ENCODE peak calls at places on chromosome 1, in six cellular contexts. H is upper lobe of left lung, K is H1, R is heart left ventricle, U is right lobe of liver, V is spleen. Z is an unnamed sample.

GRCh38 chr1:108017698-108018097 is 52.7 kb upstream of the VAV3 start:
- DNase-seq in H (no peak), U (no peak), V (no peak), K (no peak), R (no peak), Z (no peak)

GRCh38 chr1:41315482-41315823 is 45.8 kb upstream of the FOXO6 start:
- DNase-seq in U (no peak), H (no peak), R (no peak), V (no peak), K (peak; percentile 13), Z (no peak)

GRCh38 chr1:182264187-182264586 is 127.4 kb downstream of the GLUL start:
- DNase-seq in H (no peak), K (no peak), V (no peak), R (no peak), U (no peak), Z (no peak)

GRCh38 chr1:15714438-15715136 is 21.5 kb upstream of the SLC25A34 start:
- DNase-seq in R (peak; percentile 74), U (no peak), V (no peak), H (no peak), K (no peak), Z (no peak)

GRCh38 chr1:22341791-22342605 is 109.7 kb upstream of the ZBTB40 start:
- DNase-seq in H (peak; percentile 68), K (no peak), R (no peak), V (peak; percentile 65), U (no peak), Z (no peak)

GRCh38 chr1:22662986-22663408 is 10.0 kb downstream of the C1QB start:
- DNase-seq in U (no peak), V (no peak), R (no peak), H (peak; percentile 62), K (no peak), Z (no peak)

GRCh38 chr1:14304381-14304865 is 294.1 kb upstream of the KAZN start:
- DNase-seq in R (no peak), H (no peak), K (no peak), V (no peak), U (no peak), Z (no peak)

GRCh38 chr1:15849775-15850449 is 2.4 kb downstream of the SPEN start:
- DNase-seq in H (no peak), V (peak; percentile 78), R (peak; percentile 49), K (peak; percentile 64), U (no peak), Z (peak; percentile 75)

GRCh38 chr1:44390277-44390676 is 14.8 kb upstream of the RNF220 start:
- DNase-seq in H (no peak), V (no peak), U (no peak), K (no peak), R (no peak), Z (no peak)

GRCh38 chr1:209850342-209850979 is 22.7 kb downstream of the UTP25 start:
- DNase-seq in R (peak; percentile 43), U (no peak), V (no peak), H (no peak), K (peak; percentile 79), Z (peak; percentile 64)

GRCh38 chr1:209855623-209856022 is 27.9 kb downstream of the UTP25 start:
- DNase-seq in H (no peak), R (no peak), U (no peak), K (no peak), V (no peak), Z (no peak)

GRCh38 chr1:209853677-209854076 is 25.9 kb downstream of the UTP25 start:
- DNase-seq in K (no peak), H (no peak), R (no peak), U (no peak), V (no peak), Z (no peak)

GRCh38 chr1:209858561-209859103 is 30.9 kb downstream of the UTP25 start:
- DNase-seq in U (no peak), H (peak; percentile 79), R (no peak), V (no peak), K (no peak), Z (no peak)

GRCh38 chr1:209854196-209854595 is 26.4 kb downstream of the UTP25 start:
- DNase-seq in V (no peak), K (no peak), H (no peak), U (no peak), R (no peak), Z (no peak)
- TF ChIP-seq POLR2A in V (no peak), K (no peak), H (no peak), U (no peak), R (no peak), Z (no peak)

GRCh38 chr1:203797216-203797615 is 1.8 kb downstream of the ZBED6 start:
- DNase-seq in K (no peak), H (no peak), V (no peak), U (no peak), R (no peak), Z (no peak)
- TF ChIP-seq POLR2A in K (peak; percentile 25), H (no peak), V (no peak), U (no peak), R (no peak), Z (no peak)

GRCh38 chr1:63522891-63523728 is at the start of the genes EFCAB7 and ITGB3BP:
- DNase-seq in H (peak; percentile 95), V (peak; percentile 94), R (peak; percentile 83), U (peak; percentile 87), K (peak; percentile 89), Z (peak; percentile 95)
- TF ChIP-seq POLR2A in H (no peak), V (no peak), R (no peak), U (no peak), K (peak; percentile 69), Z (peak; percentile 88)

GRCh38 chr1:228339059-228339704 is 67.5 kb downstream of the TRIM11 start:
- DNase-seq in K (no peak), H (no peak), R (no peak), U (no peak), V (no peak), Z (no peak)
- TF ChIP-seq POLR2A in K (no peak), H (no peak), R (no peak), U (no peak), V (no peak), Z (no peak)

GRCh38 chr1:89842547-89843278 is 21.9 kb downstream of the LRRC8D start:
- DNase-seq in U (no peak), R (peak; percentile 16), H (no peak), K (no peak), V (no peak), Z (peak; percentile 75)

GRCh38 chr1:89844236-89844807 is 23.5 kb downstream of the LRRC8D start:
- DNase-seq in K (no peak), H (no peak), U (no peak), R (no peak), V (no peak), Z (no peak)

GRCh38 chr1:89844860-89845259 is 24.0 kb downstream of the LRRC8D start:
- DNase-seq in V (no peak), K (no peak), H (no peak), R (no peak), U (no peak), Z (no peak)

GRCh38 chr1:89841507-89841906 is 20.7 kb downstream of the LRRC8D start:
- DNase-seq in H (no peak), K (no peak), V (no peak), U (no peak), R (no peak), Z (no peak)

GRCh38 chr1:89843279-89844121 is 22.7 kb downstream of the LRRC8D start:
- DNase-seq in H (peak; percentile 94), U (peak; percentile 85), R (peak; percentile 68), K (peak; percentile 79), V (peak; percentile 96), Z (peak; percentile 85)
- TF ChIP-seq POLR2A in H (no peak), U (peak; percentile 45), R (no peak), K (peak; percentile 58), V (no peak), Z (peak; percentile 70)

GRCh38 chr1:86430376-86430775 is 6.4 kb downstream of the CLCA2 start:
- DNase-seq in H (no peak), R (no peak), U (no peak), K (no peak), V (no peak), Z (no peak)
- TF ChIP-seq POLR2A in H (no peak), R (no peak), U (no peak), K (no peak), V (no peak), Z (no peak)

GRCh38 chr1:30975217-30975616 is 66.7 kb upstream of the SDC3 start:
- DNase-seq in K (no peak), V (no peak), H (no peak), U (no peak), R (no peak), Z (no peak)
- TF ChIP-seq POLR2A in K (no peak), V (no peak), H (no peak), U (no peak), R (no peak), Z (no peak)

DNA sequence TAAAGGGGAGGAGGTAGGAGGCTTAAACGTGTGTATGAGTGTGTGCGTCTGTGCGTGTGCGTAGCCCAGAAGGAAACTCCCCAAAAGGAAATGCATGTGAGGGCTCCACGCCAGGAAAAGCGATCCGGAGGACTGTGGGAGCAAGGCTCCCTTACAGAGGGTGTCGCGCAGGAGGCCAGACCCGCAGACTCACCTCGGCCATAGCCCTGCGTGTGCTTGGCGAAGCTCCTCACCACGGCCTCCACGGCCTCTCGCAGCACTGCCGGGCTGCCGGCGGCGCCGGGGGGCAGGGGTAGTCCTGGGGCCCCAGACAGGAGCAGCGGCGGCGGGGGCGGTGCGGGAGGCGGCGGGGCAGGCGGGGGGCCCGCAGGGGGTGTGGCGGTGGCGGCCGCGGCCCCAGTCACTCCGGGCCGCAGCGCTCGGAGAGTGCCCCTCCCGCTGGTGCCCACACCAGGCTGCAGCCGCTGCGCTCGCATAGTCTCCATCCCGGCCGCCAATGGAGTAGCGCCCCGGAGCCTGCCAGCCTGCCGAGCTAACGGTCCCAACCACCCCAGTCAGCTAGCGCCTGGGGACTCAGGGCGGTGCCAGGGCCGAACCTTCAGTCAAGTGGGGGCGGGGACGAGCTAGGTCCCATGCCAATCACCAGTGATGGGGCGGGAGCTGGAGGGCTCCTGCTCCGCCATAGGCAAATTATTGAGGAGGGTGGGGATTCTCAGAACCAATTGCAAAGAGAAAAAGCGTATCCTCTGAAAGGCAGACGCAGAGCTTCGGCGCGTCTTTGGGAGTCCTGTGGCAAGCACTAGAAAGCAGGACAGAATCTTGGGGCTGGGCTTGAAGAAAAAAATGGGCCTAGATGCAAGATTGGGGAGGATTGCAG is at the start of gene LIX1L:
- DNase-seq in U (peak; percentile 98), K (peak; percentile 93), V (peak; percentile 99), H (peak; percentile 93), R (peak; percentile 97), Z (peak; percentile 97)
- TF ChIP-seq POLR2A in U (peak; percentile 84), K (no peak), V (peak; percentile 38), H (peak; percentile 42), R (peak; percentile 27), Z (peak; percentile 87)

GRCh38 chr1:207868769-207869721 is 41.9 kb downstream of the CD34 start:
- DNase-seq in U (peak; percentile 85), K (peak; percentile 90), R (peak; percentile 82), V (peak; percentile 95), H (peak; percentile 97), Z (peak; percentile 89)
- TF ChIP-seq POLR2A in U (peak; percentile 69), K (no peak), R (no peak), V (no peak), H (peak; percentile 75), Z (no peak)